ENCODE peak calls at places on chromosomes 16 and 17, in five cellular contexts. Q is kidney epithelial cell, X is adrenal gland, G is neuronal stem cell, A is heart right ventricle. R is an unnamed sample.

GRCh38 chr16:56657555-56658430 is at the start of gene MT1F:
- DNase-seq in G (peak; percentile 43), A (peak; percentile 73), X (peak; percentile 97), Q (peak; percentile 18), R (peak; percentile 98)

GRCh38 chr17:81962499-81963441 is 1.8 kb upstream of the NOTUM start:
- DNase-seq in Q (no peak), G (no peak), X (no peak), A (no peak), R (no peak)

GRCh38 chr16:74623214-74623842 is 16.4 kb upstream of the GLG1 start:
- DNase-seq in A (no peak), Q (peak; percentile 23), X (no peak), G (peak; percentile 3), R (no peak)

GRCh38 chr17:17900615-17901520 is 64.1 kb upstream of the SREBF1 start:
- DNase-seq in A (peak; percentile 73), Q (peak; percentile 47), X (peak; percentile 92), G (no peak), R (peak; percentile 85)

GRCh38 chr17:51803161-51803560 is 355.4 kb downstream of the CA10 start:
- DNase-seq in G (no peak), Q (no peak), X (no peak), A (no peak), R (no peak)

GRCh38 chr17:45430006-45430737 is 2.5 kb downstream of the ARHGAP27 start:
- DNase-seq in A (no peak), G (no peak), Q (no peak), X (no peak), R (no peak)

GRCh38 chr16:49189286-49189685 is 92.4 kb downstream of the CBLN1 start:
- DNase-seq in X (no peak), A (no peak), G (no peak), Q (no peak), R (no peak)

GRCh38 chr17:49209061-49209571 is 1.3 kb downstream of the GNGT2 start:
- DNase-seq in A (no peak), X (no peak), Q (no peak), G (no peak), R (no peak)

GRCh38 chr17:27646232-27646631 is 15.2 kb downstream of the LGALS9 start:
- DNase-seq in X (no peak), A (no peak), G (no peak), Q (no peak), R (no peak)

GRCh38 chr16:47461598-47462266 is 601 bp downstream of the PHKB start:
- DNase-seq in G (no peak), X (peak; percentile 20), Q (no peak), A (no peak), R (peak; percentile 43)

GRCh38 chr17:8791910-8792270 is 7.3 kb downstream of the MFSD6L start:
- DNase-seq in Q (peak; percentile 25), X (no peak), A (no peak), G (no peak), R (peak; percentile 14)

GRCh38 chr17:65388911-65389310 is 172.5 kb downstream of the AXIN2 start:
- DNase-seq in Q (no peak), G (no peak), A (no peak), X (no peak), R (no peak)

GRCh38 chr16:75251280-75252048 is at the start of gene BCAR1:
- DNase-seq in Q (no peak), A (peak; percentile 91), X (peak; percentile 88), G (peak; percentile 89), R (peak; percentile 92)

GRCh38 chr16:55672471-55672870 is 16.7 kb downstream of the SLC6A2 start:
- DNase-seq in X (peak; percentile 80), G (no peak), Q (no peak), A (peak; percentile 24), R (no peak)

GRCh38 chr16:84596161-84596560 is 21.7 kb downstream of the COTL1 start:
- DNase-seq in X (no peak), G (no peak), Q (no peak), A (no peak), R (no peak)

GRCh38 chr16:3401719-3402397 is 843 bp downstream of the ZNF174 start:
- DNase-seq in X (no peak), G (peak; percentile 24), Q (no peak), A (no peak), R (no peak)

GRCh38 chr16:74501484-74502479 is 80.5 kb upstream of the CLEC18B start:
- DNase-seq in A (no peak), G (no peak), Q (no peak), X (no peak), R (no peak)

GRCh38 chr17:70955441-70955840 is 786.1 kb downstream of the KCNJ2 start:
- DNase-seq in Q (no peak), X (no peak), A (no peak), G (no peak), R (no peak)

GRCh38 chr16:88983157-88983556 is 6.2 kb upstream of the CBFA2T3 start:
- DNase-seq in X (no peak), A (no peak), Q (no peak), G (no peak), R (no peak)

GRCh38 chr16:67598527-67598926 is 36.2 kb downstream of the CTCF start:
- DNase-seq in A (no peak), Q (no peak), G (no peak), X (no peak), R (no peak)

GRCh38 chr17:19750835-19751234 is 2.7 kb upstream of the ALDH3A1 start:
- DNase-seq in X (no peak), Q (no peak), A (no peak), G (no peak), R (no peak)

GRCh38 chr16:20241321-20241720 is 86.0 kb downstream of the GP2 start:
- DNase-seq in X (no peak), A (no peak), G (no peak), Q (no peak), R (no peak)

GRCh38 chr17:57989011-57989345 is 924 bp upstream of the VEZF1 start:
- DNase-seq in G (no peak), A (no peak), Q (no peak), X (peak; percentile 49), R (peak; percentile 43)

GRCh38 chr17:3893720-3894116 is 865 bp upstream of the CAMKK1 start:
- DNase-seq in A (no peak), X (no peak), Q (no peak), G (no peak), R (no peak)

GRCh38 chr16:19086322-19087199 is 19.1 kb downstream of the COQ7 start:
- DNase-seq in Q (no peak), G (peak; percentile 82), A (peak; percentile 88), X (peak; percentile 74), R (peak; percentile 83)

GRCh38 chr16:23609929-23610328 is 13.8 kb upstream of the NDUFAB1 start:
- DNase-seq in X (no peak), A (no peak), G (no peak), Q (no peak), R (no peak)

GRCh38 chr16:68236804-68237242 is 896 bp upstream of the ESRP2 start:
- DNase-seq in Q (no peak), G (no peak), A (no peak), X (no peak), R (no peak)

GRCh38 chr16:75341934-75342811 is 90.7 kb upstream of the BCAR1 start:
- DNase-seq in G (no peak), A (no peak), Q (peak; percentile 74), X (peak; percentile 27), R (no peak)

GRCh38 chr17:6706499-6706898 is 6.7 kb downstream of the SLC13A5 start:
- DNase-seq in X (no peak), Q (no peak), A (no peak), G (no peak), R (no peak)
- H3K27me3 ChIP-seq in X (no peaks in the 10 kb centered on the region), Q (peaks cover 24% of the 10 kb centered on the region), A (peaks cover 53% of the 10 kb centered on the region), G (peaks cover 31% of the 10 kb centered on the region), R (no peaks in the 10 kb centered on the region)

DNA sequence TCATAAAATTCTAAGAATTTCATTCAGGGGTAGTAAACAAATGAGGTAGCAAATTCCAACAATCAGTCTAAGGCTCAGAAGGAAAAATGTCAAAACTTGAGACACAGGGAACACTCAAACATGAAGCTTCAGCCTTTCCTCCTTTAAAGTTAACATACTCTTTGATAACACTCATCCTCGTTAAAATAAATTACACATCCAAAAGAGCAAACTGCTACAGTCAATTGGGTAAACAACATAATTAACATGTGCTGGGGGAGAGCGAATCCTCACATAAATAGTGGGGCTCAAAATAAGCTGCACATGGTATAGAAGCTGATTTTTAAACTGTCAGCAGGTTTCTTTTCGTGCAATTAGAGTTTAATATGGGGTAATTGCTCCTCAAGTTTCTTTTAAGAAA is 12.9 kb downstream of the GRB2 start:
- DNase-seq in X (no peak), G (no peak), Q (no peak), A (no peak), R (no peak)
- H3K27me3 ChIP-seq in X (no peaks in the 10 kb centered on the region), G (no peaks in the 10 kb centered on the region), Q (no peaks in the 10 kb centered on the region), A (no peaks in the 10 kb centered on the region), R (no peaks in the 10 kb centered on the region)

GRCh38 chr17:1227917-1228751 is 42.1 kb upstream of the BHLHA9 start:
- DNase-seq in Q (no peak), G (no peak), A (peak; percentile 55), X (peak; percentile 38), R (peak; percentile 20)
- H3K27me3 ChIP-seq in Q (peaks cover 42% of the 10 kb centered on the region), G (peaks cover 77% of the 10 kb centered on the region), A (peaks cover 57% of the 10 kb centered on the region), X (peaks cover 35% of the 10 kb centered on the region), R (no peaks in the 10 kb centered on the region)

DNA sequence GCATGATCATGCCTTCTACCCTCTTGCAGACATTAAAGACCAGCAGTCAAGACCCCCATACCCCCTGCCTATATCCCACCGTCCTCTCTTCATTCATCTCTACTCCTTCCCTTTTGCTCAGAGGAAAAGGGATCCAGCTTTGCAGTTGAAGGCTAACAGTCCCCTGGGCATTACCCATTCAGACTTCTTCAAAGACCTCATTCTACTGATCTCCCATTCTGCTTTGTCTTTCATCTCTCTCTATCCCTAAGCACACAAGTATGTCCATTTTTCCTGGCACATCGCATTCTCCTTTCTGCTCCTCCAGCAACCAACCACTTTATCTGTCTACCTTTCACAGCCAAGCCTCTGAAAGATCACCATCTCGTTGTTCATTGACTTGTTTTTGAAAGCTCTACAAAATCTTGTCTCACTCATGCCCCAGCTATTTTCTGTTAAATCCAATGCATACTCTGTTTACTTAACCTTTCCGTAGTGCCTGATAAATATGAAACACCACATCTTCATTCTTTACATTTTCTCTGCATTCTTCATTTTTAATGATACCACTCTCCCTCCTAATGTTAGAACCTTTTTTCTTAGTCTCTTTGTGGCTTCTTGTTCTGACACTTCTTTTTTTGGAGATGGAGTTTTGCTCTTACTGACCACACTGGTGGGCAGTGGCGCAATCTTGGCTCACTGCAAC is 14.1 kb upstream of the LCMT1 start:
- DNase-seq in G (no peak), Q (no peak), X (no peak), A (no peak), R (no peak)
- H3K27me3 ChIP-seq in G (peaks cover 19% of the 10 kb centered on the region), Q (no peaks in the 10 kb centered on the region), X (no peaks in the 10 kb centered on the region), A (no peaks in the 10 kb centered on the region), R (no peaks in the 10 kb centered on the region)